ENCODE peak calls at places on chromosomes 12 and 14, in four cellular contexts. U is neural crest cell, Z is colonic mucosa, A is astrocyte of the cerebellum. J is an unnamed sample.

GRCh38 chr12:52171950-52172512 is 19.8 kb downstream of the KRT80 start:
- DNase-seq in U (peak), Z (peak), A (no peak), J (no peak)

GRCh38 chr12:106760184-106760531 is 14.3 kb upstream of the RIC8B start:
- DNase-seq in U (peak), Z (no peak), A (no peak), J (no peak)

GRCh38 chr14:69153848-69154208 is 909 bp upstream of the DCAF5 start:
- DNase-seq in U (peak), Z (peak), A (no peak), J (no peak)

GRCh38 chr14:68679746-68680467 is 113.0 kb downstream of the ZFP36L1 start:
- DNase-seq in U (no peak), Z (no peak), A (no peak), J (no peak)

GRCh38 chr12:123894823-123895338 is 77.8 kb downstream of the CCDC92 start:
- DNase-seq in U (no peak), Z (no peak), A (no peak), J (no peak)

GRCh38 chr12:48077111-48077510 is 28.8 kb downstream of the SENP1 start:
- DNase-seq in U (no peak), Z (no peak), A (no peak), J (no peak)

GRCh38 chr14:67943947-67944346 is 124.4 kb downstream of the RAD51B start:
- DNase-seq in U (peak), Z (peak), A (peak), J (peak)

GRCh38 chr14:88017503-88017902 is 12.6 kb downstream of the GPR65 start:
- DNase-seq in U (no peak), Z (no peak), A (no peak), J (no peak)

GRCh38 chr14:100587248-100587762 is at the start of gene BEGAIN:
- DNase-seq in U (no peak), Z (no peak), A (no peak), J (no peak)

GRCh38 chr12:88544991-88545684 is 35.1 kb downstream of the KITLG start:
- DNase-seq in U (no peak), Z (no peak), A (no peak), J (no peak)

GRCh38 chr12:117486840-117487659 is 125.6 kb upstream of the NOS1 start:
- DNase-seq in U (no peak), Z (no peak), A (peak), J (no peak)

GRCh38 chr12:82034769-82035168 is 275.6 kb upstream of the PPFIA2 start:
- DNase-seq in U (no peak), Z (no peak), A (no peak), J (no peak)

GRCh38 chr12:117098361-117099217 is 627 bp downstream of the TESC start:
- DNase-seq in U (no peak), Z (no peak), A (no peak), J (no peak)

GRCh38 chr12:13175499-13175898 is 21.0 kb upstream of the EMP1 start:
- DNase-seq in U (no peak), Z (no peak), A (no peak), J (no peak)

GRCh38 chr14:90575781-90576180 is 179.0 kb downstream of the CALM1 start:
- DNase-seq in U (no peak), Z (no peak), A (no peak), J (no peak)

GRCh38 chr12:127388985-127389384 is 878.0 kb upstream of the TMEM132C start:
- DNase-seq in U (no peak), Z (no peak), A (no peak), J (no peak)

GRCh38 chr12:132259872-132260695 is 69.3 kb downstream of the GALNT9 start:
- DNase-seq in U (no peak), Z (no peak), A (no peak), J (no peak)

GRCh38 chr14:53953002-53953827 is 3.4 kb downstream of the BMP4 start:
- DNase-seq in U (peak), Z (peak), A (peak), J (peak)

GRCh38 chr12:101761347-101761746 is 22.1 kb upstream of the SYCP3 start:
- DNase-seq in U (no peak), Z (no peak), A (no peak), J (no peak)

GRCh38 chr12:124442281-124442680 is 125.1 kb downstream of the NCOR2 start:
- DNase-seq in U (no peak), Z (no peak), A (no peak), J (no peak)

GRCh38 chr12:53061404-53062010 is 11.6 kb downstream of the TNS2 start:
- DNase-seq in U (no peak), Z (peak), A (no peak), J (no peak)

GRCh38 chr12:67042697-67043131 is 226.4 kb upstream of the CAND1 start:
- DNase-seq in U (no peak), Z (no peak), A (no peak), J (no peak)

GRCh38 chr14:32813401-32813800 is 125.3 kb upstream of the NPAS3 start:
- DNase-seq in U (no peak), Z (no peak), A (peak), J (no peak)

GRCh38 chr12:2288001-2288400 is 235.2 kb downstream of the CACNA1C start:
- DNase-seq in U (no peak), Z (no peak), A (no peak), J (no peak)

GRCh38 chr12:110281549-110282342 is 699 bp downstream of the ATP2A2 start:
- DNase-seq in U (peak), Z (peak), A (no peak), J (no peak)

GRCh38 chr14:44494125-44494524 is 13.0 kb downstream of the FSCB start:
- DNase-seq in U (no peak), Z (no peak), A (no peak), J (no peak)

GRCh38 chr12:102568151-102568815 is 87.9 kb upstream of the IGF1 start:
- DNase-seq in U (no peak), Z (no peak), A (no peak), J (no peak)

GRCh38 chr12:67018105-67018504 is 251.1 kb upstream of the CAND1 start:
- DNase-seq in U (no peak), Z (no peak), A (no peak), J (no peak)

GRCh38 chr12:98751580-98752115 is 106.6 kb downstream of the APAF1 start:
- DNase-seq in U (no peak), Z (no peak), A (no peak), J (no peak)

GRCh38 chr12:94207467-94208432 is 59.4 kb downstream of the PLXNC1 start:
- DNase-seq in U (no peak), Z (no peak), A (no peak), J (no peak)

GRCh38 chr12:11780521-11781101 is 131.1 kb downstream of the ETV6 start:
- DNase-seq in U (no peak), Z (no peak), A (no peak), J (no peak)

GRCh38 chr14:92880851-92881250 is 42.1 kb upstream of the CHGA start:
- DNase-seq in U (no peak), Z (no peak), A (no peak), J (no peak)